ENCODE peak calls at places on chromosomes 13 and 19, in six cellular contexts. Q is neural crest cell, E is omental fat pad, H is AG09309, X is transverse colon, R is stomach. I is an unnamed sample.

GRCh38 chr19:35013820-35014754 is 14.0 kb downstream of the GRAMD1A start:
- DNase-seq in Q (no peak), R (no peak), X (peak), H (no peak), E (no peak), I (no peak)

GRCh38 chr19:17379221-17379631 is 2.1 kb upstream of the PLVAP start:
- DNase-seq in R (no peak), E (no peak), X (no peak), H (no peak), Q (peak), I (no peak)

GRCh38 chr19:42652021-42652420 is 57.3 kb upstream of the CEACAM8 start:
- DNase-seq in E (no peak), X (no peak), Q (no peak), R (no peak), H (no peak), I (no peak)

GRCh38 chr13:93752506-93752905 is 525.9 kb downstream of the GPC6 start:
- DNase-seq in R (no peak), Q (no peak), E (no peak), H (no peak), X (no peak), I (no peak)

GRCh38 chr19:9309974-9310446 is 372 bp upstream of the ZNF699 start:
- DNase-seq in E (peak), R (peak), Q (no peak), H (peak), X (peak), I (peak)

GRCh38 chr13:33195693-33196464 is 89.7 kb downstream of the STARD13 start:
- DNase-seq in X (no peak), R (no peak), Q (no peak), E (no peak), H (no peak), I (no peak)

GRCh38 chr13:79380943-79381445 is 25.1 kb downstream of the RBM26 start:
- DNase-seq in Q (no peak), E (no peak), X (no peak), H (no peak), R (no peak), I (no peak)

GRCh38 chr19:42568006-42568405 is 26.7 kb downstream of the CEACAM8 start:
- DNase-seq in Q (no peak), X (no peak), H (no peak), E (no peak), R (no peak), I (no peak)

GRCh38 chr19:32091196-32091595 is 254.2 kb upstream of the ZNF507 start:
- DNase-seq in Q (no peak), H (no peak), X (no peak), E (no peak), R (no peak), I (no peak)

GRCh38 chr13:101398191-101398590 is 18.1 kb downstream of the NALCN start:
- DNase-seq in E (no peak), R (no peak), X (no peak), Q (no peak), H (no peak), I (no peak)

GRCh38 chr13:53242015-53242414 is 213.4 kb downstream of the OLFM4 start:
- DNase-seq in Q (no peak), H (no peak), X (no peak), E (no peak), R (no peak), I (no peak)

GRCh38 chr13:27852491-27852890 is 60.2 kb downstream of the GSX1 start:
- DNase-seq in R (no peak), E (no peak), Q (no peak), X (no peak), H (no peak), I (no peak)

GRCh38 chr19:5144545-5145179 is 175.7 kb downstream of the KDM4B start:
- DNase-seq in X (no peak), Q (no peak), E (no peak), R (no peak), H (no peak), I (no peak)

GRCh38 chr19:35446194-35446593 is 1.9 kb upstream of the FFAR2 start:
- DNase-seq in H (no peak), R (no peak), Q (no peak), X (no peak), E (no peak), I (no peak)

GRCh38 chr13:61670384-61671161 is 254.9 kb upstream of the PCDH20 start:
- DNase-seq in R (no peak), H (no peak), X (no peak), E (no peak), Q (no peak), I (no peak)

GRCh38 chr13:40706439-40706838 is 40.0 kb upstream of the FOXO1 start:
- DNase-seq in Q (no peak), E (no peak), X (no peak), H (no peak), R (no peak), I (no peak)

GRCh38 chr13:60028021-60028420 is 135.7 kb downstream of the DIAPH3 start:
- DNase-seq in H (no peak), R (no peak), E (no peak), X (no peak), Q (no peak), I (no peak)

GRCh38 chr13:35157143-35157755 is 215.2 kb downstream of the NBEA start:
- DNase-seq in E (no peak), Q (peak), R (no peak), H (no peak), X (peak), I (peak)

GRCh38 chr13:97875218-97875617 is 78.3 kb upstream of the IPO5 start:
- DNase-seq in R (no peak), H (no peak), E (no peak), Q (no peak), X (no peak), I (no peak)

GRCh38 chr13:53921473-53921872 is 892.9 kb downstream of the OLFM4 start:
- DNase-seq in E (no peak), X (no peak), R (no peak), H (no peak), Q (no peak), I (no peak)

GRCh38 chr19:868458-869244 is 9.2 kb downstream of the CFD start:
- DNase-seq in Q (no peak), H (no peak), X (no peak), R (no peak), E (no peak), I (no peak)

GRCh38 chr13:44504146-44504545 is 72.0 kb downstream of the TSC22D1 start:
- DNase-seq in X (no peak), R (no peak), Q (no peak), E (no peak), H (no peak), I (no peak)

GRCh38 chr13:80040219-80040976 is 300.5 kb downstream of the SPRY2 start:
- DNase-seq in H (peak), X (no peak), R (no peak), E (no peak), Q (no peak), I (no peak)

GRCh38 chr13:98224557-98224956 is 47.5 kb upstream of the RNF113B start:
- DNase-seq in H (no peak), Q (no peak), X (no peak), E (no peak), R (no peak), I (no peak)

GRCh38 chr13:40445557-40445990 is 220.9 kb downstream of the FOXO1 start:
- DNase-seq in E (no peak), R (peak), H (no peak), Q (no peak), X (peak), I (no peak)

GRCh38 chr13:52695856-52696255 is 43.2 kb downstream of the SUGT1 start:
- DNase-seq in E (no peak), X (no peak), R (no peak), H (peak), Q (no peak), I (no peak)

GRCh38 chr19:15282311-15282705 is 50.0 kb downstream of the BRD4 start:
- DNase-seq in E (no peak), H (no peak), R (no peak), X (no peak), Q (no peak), I (no peak)

GRCh38 chr13:48078251-48078656 is 16.6 kb downstream of the MED4 start:
- DNase-seq in Q (no peak), X (peak), E (no peak), R (no peak), H (no peak), I (peak)

GRCh38 chr19:40717880-40718773 is 1.2 kb downstream of the ITPKC start:
- DNase-seq in E (no peak), X (peak), Q (no peak), H (no peak), R (no peak), I (peak)

GRCh38 chr19:38183227-38183914 is 40.7 kb downstream of the DPF1 start:
- DNase-seq in H (no peak), E (no peak), R (no peak), X (no peak), Q (peak), I (no peak)

GRCh38 chr13:30863231-30863630 is 42.8 kb upstream of the MEDAG start:
- DNase-seq in R (no peak), H (no peak), Q (no peak), X (no peak), E (no peak), I (no peak)

GRCh38 chr13:75347925-75348324 is 134.0 kb downstream of the TBC1D4 start:
- DNase-seq in H (no peak), Q (no peak), R (no peak), X (no peak), E (no peak), I (no peak)

GRCh38 chr13:88217372-88217771 is 546.2 kb downstream of the SLITRK5 start:
- DNase-seq in H (no peak), R (no peak), X (no peak), Q (no peak), E (no peak), I (no peak)

GRCh38 chr19:42069619-42070293 is at the start of gene GRIK5:
- DNase-seq in Q (no peak), X (no peak), E (no peak), H (no peak), R (no peak), I (no peak)

GRCh38 chr19:3785464-3785937 is 680 bp downstream of the MATK start:
- DNase-seq in X (no peak), Q (no peak), H (no peak), E (no peak), R (no peak), I (no peak)

GRCh38 chr19:44848805-44849457 is 2.8 kb downstream of the NECTIN2 start:
- DNase-seq in Q (peak), E (no peak), X (no peak), R (no peak), H (no peak), I (no peak)

GRCh38 chr13:113672002-113672651 is 5.1 kb downstream of the GRK1 start:
- DNase-seq in H (no peak), E (no peak), Q (no peak), R (no peak), X (no peak), I (no peak)

GRCh38 chr19:19120308-19121156 is 17.7 kb downstream of the TMEM161A start:
- DNase-seq in Q (peak), E (no peak), X (peak), R (peak), H (no peak), I (no peak)

GRCh38 chr13:88257706-88258105 is 586.5 kb downstream of the SLITRK5 start:
- DNase-seq in X (no peak), R (no peak), H (no peak), E (no peak), Q (no peak), I (no peak)

DNA sequence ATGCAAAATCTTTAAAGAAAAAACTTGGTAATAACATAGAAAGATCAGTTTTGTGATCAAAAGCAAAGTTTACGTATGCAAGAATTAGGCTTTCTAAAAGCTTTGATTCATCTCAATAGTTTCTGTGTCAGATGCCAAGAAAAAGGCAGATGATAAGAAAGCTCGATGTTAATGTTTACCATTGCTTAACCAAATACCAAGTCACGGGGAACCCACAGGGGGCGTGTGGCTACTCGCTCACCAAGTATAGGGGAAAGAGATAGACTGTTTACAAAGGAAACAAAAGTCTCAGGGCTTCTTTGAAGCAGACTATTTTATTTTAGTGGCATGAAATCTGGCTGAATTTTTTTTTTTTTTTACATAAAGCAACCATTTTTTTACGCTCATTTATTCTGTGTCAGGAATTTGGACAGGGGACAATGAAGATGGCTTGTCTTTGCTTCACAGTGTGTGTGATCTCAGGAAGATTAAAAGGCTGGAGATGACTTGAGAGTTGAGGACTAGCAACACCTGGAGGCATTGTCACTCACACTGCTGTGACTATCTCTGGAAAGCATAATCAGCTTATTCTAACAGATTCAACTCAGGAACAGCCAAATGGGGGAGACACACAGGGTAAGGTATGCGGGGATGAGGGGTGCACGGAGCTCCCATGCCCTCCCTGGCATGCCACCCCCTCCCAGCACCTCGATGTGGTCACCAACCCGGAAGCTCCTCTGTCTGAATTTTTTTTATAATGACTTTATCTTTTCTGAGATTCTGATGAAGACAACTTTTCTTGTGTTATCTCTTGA is 24.9 kb downstream of the RCBTB1 start:
- DNase-seq in H (no peak), E (no peak), X (peak), R (peak), Q (no peak), I (peak)
- TF ChIP-seq CTCF in H (peak), E (no peak), X (no peak), R (no peak), Q (no peak), I (no peak)

DNA sequence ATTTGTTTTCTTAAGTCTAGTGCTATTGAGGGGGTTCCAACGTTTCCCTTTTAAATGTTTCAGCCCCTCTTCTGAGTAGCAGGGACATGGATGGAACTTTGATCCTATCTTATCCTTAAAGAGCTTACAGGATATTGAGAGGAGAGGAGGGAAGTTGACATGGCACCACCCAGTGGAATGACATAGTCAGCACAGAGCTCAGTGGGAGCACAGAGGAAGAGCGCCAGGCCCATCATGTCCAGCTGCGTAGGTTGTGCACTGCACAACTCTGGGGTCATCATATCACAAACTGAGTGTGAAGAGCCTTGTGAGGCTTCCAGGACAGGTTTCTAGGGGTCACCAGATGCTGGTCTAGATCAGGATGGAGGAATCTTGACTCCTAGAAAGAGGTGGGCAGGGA is 4.6 kb upstream of the CDC42EP5 start:
- DNase-seq in E (no peak), Q (no peak), R (no peak), X (no peak), H (no peak), I (no peak)
- TF ChIP-seq CTCF in E (no peak), Q (no peak), R (no peak), X (peak), H (no peak), I (peak)

DNA sequence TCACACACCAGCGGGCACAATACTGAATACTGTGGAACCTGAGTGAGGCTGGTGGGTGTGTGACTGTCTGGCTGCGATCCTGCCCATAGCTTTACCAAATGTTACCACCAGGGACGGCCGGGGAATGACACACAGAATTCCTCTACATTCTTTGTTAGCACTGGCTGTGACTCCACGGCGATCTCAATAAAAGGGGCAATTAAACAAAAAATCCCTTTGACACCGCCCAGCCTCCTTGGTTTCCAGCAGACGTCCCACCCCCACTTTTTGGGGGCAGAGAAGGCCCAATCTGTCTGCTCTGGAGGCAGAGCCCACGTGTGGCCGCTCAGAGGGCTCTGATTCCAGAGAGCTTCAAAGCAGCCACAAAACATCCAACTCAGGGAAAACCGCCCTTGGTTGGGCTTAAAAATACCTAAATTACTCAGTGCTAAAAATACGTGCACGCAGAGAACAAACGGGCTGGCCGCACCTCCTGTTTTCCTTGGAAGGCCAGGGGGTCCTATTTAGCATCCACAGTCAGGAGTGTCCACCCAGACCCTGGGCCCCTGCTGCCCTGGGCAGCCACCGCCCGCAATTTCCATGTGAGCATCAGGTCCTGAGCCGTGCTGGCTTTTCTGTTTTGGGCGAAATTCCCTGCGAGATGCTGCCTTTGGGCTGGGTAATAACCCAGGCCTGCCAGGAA is 47.8 kb downstream of the GADD45B start:
- DNase-seq in X (no peak), Q (no peak), H (no peak), R (no peak), E (no peak), I (no peak)
- TF ChIP-seq CTCF in X (peak), Q (peak), H (peak), R (no peak), E (no peak), I (no peak)

GRCh38 chr19:6734096-6734696 is 3.2 kb downstream of the GPR108 start:
- DNase-seq in Q (no peak), X (no peak), R (no peak), E (no peak), H (no peak), I (no peak)

GRCh38 chr19:6732803-6733337 is 4.5 kb downstream of the GPR108 start:
- DNase-seq in H (no peak), E (no peak), R (no peak), Q (no peak), X (no peak), I (no peak)

GRCh38 chr19:6731822-6732221 is 5.6 kb downstream of the GPR108 start:
- DNase-seq in X (no peak), Q (no peak), H (no peak), E (no peak), R (no peak), I (no peak)

GRCh38 chr19:6735181-6735891 is 2.0 kb downstream of the GPR108 start:
- DNase-seq in Q (no peak), X (no peak), E (no peak), R (no peak), H (no peak), I (no peak)

GRCh38 chr19:6733338-6734095 is 3.9 kb downstream of the GPR108 start:
- DNase-seq in R (no peak), X (no peak), Q (no peak), H (no peak), E (no peak), I (no peak)
- TF ChIP-seq CTCF in R (no peak), X (no peak), Q (peak), H (peak), E (no peak), I (no peak)

DNA sequence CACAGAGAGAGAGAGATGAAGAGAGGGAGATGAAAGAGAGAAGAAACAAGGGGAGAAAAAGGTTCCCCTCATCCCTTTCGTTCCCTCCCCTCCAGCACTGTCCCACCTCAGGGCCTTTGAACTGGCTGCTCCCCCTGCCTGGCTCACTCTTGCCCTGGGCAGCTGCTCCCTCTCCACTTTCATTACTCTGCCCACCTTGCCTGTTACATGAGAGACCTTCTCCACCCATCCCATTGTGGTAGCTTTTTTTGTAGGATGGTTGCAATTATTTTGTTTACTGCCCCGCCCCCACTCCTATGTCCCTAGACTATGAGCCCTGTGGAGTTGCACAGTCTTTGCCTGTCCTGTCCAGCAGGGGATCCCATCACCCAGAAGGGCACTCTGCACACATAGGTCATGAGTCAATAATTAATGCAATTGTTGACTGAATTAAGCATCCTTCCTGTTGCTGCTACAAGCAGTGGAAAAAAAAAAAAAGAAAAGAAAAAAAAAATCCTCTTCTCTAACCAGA is 14.1 kb downstream of the C19orf81 start:
- DNase-seq in H (no peak), R (no peak), Q (no peak), E (no peak), X (no peak), I (peak)
- TF ChIP-seq CTCF in H (no peak), R (no peak), Q (peak), E (no peak), X (no peak), I (peak)